ENCODE peak calls at places on chromosome 11, in five cellular contexts. U is HCT116, K is K562, C is SK-N-SH, I is GM12878. H is an unnamed sample.

GRCh38 chr11:24356501-24356900 is 140.4 kb upstream of the LUZP2 start:
- DNase-seq in U (no peak), K (no peak), C (no peak), I (no peak), H (no peak)

GRCh38 chr11:66190776-66191175 is 77.7 kb upstream of the RAB1B start:
- DNase-seq in U (no peak), K (peak), C (no peak), I (no peak), H (no peak)

GRCh38 chr11:76201672-76202412 is 4.5 kb downstream of the WNT11 start:
- DNase-seq in U (no peak), K (no peak), C (no peak), I (no peak), H (no peak)

GRCh38 chr11:9923280-9923679 is 259.4 kb downstream of the SWAP70 start:
- DNase-seq in U (no peak), K (no peak), C (no peak), I (no peak), H (no peak)

GRCh38 chr11:25733777-25734176 is 598.2 kb upstream of the ANO3 start:
- DNase-seq in U (no peak), K (no peak), C (no peak), I (no peak), H (peak)

GRCh38 chr11:73270089-73270854 is 1.9 kb upstream of the P2RY6 start:
- DNase-seq in U (no peak), K (no peak), C (no peak), I (no peak), H (no peak)

GRCh38 chr11:115591380-115591779 is 87.2 kb upstream of the CADM1 start:
- DNase-seq in U (no peak), K (no peak), C (no peak), I (no peak), H (no peak)

GRCh38 chr11:93963072-93963471 is 58.1 kb upstream of the HEPHL1 start:
- DNase-seq in U (no peak), K (no peak), C (no peak), I (no peak), H (no peak)

GRCh38 chr11:12618743-12619540 is 55.3 kb upstream of the TEAD1 start:
- DNase-seq in U (no peak), K (no peak), C (no peak), I (no peak), H (no peak)

GRCh38 chr11:30312243-30312642 is 10.7 kb upstream of the ARL14EP start:
- DNase-seq in U (no peak), K (no peak), C (no peak), I (no peak), H (no peak)

GRCh38 chr11:111975076-111975806 is 38.1 kb downstream of the DIXDC1 start:
- DNase-seq in U (no peak), K (no peak), C (no peak), I (no peak), H (peak)

GRCh38 chr11:71339178-71339881 is 87.0 kb upstream of the SHANK2 start:
- DNase-seq in U (no peak), K (no peak), C (no peak), I (no peak), H (no peak)

GRCh38 chr11:19975414-19975990 is 184.8 kb downstream of the DBX1 start:
- DNase-seq in U (no peak), K (peak), C (no peak), I (no peak), H (no peak)

GRCh38 chr11:699753-700152 is 4.1 kb downstream of the TMEM80 start:
- DNase-seq in U (no peak), K (no peak), C (no peak), I (no peak), H (no peak)

GRCh38 chr11:699116-699508 is 3.5 kb downstream of the TMEM80 start:
- DNase-seq in U (no peak), K (no peak), C (no peak), I (no peak), H (no peak)

GRCh38 chr11:697028-697491 is 1.4 kb downstream of the TMEM80 start:
- DNase-seq in U (no peak), K (no peak), C (no peak), I (peak), H (no peak)

GRCh38 chr11:698493-699115 is 3.0 kb downstream of the TMEM80 start:
- DNase-seq in U (no peak), K (no peak), C (no peak), I (no peak), H (no peak)

GRCh38 chr11:697811-698311 is 2.2 kb downstream of the TMEM80 start:
- DNase-seq in U (no peak), K (peak), C (no peak), I (no peak), H (no peak)
- TF ChIP-seq JUND in U (no peak), K (no peak), C (no peak), I (no peak), H (no peak)

GRCh38 chr11:3174387-3174786 is 9.3 kb upstream of the OSBPL5 start:
- DNase-seq in U (no peak), K (no peak), C (no peak), I (no peak), H (no peak)

GRCh38 chr11:3178349-3178748 is 13.2 kb upstream of the OSBPL5 start:
- DNase-seq in U (no peak), K (no peak), C (no peak), I (no peak), H (no peak)

GRCh38 chr11:3176487-3176886 is 11.4 kb upstream of the OSBPL5 start:
- DNase-seq in U (no peak), K (no peak), C (no peak), I (no peak), H (no peak)

GRCh38 chr11:3180869-3181268 is 15.8 kb upstream of the OSBPL5 start:
- DNase-seq in U (no peak), K (no peak), C (no peak), I (no peak), H (no peak)

DNA sequence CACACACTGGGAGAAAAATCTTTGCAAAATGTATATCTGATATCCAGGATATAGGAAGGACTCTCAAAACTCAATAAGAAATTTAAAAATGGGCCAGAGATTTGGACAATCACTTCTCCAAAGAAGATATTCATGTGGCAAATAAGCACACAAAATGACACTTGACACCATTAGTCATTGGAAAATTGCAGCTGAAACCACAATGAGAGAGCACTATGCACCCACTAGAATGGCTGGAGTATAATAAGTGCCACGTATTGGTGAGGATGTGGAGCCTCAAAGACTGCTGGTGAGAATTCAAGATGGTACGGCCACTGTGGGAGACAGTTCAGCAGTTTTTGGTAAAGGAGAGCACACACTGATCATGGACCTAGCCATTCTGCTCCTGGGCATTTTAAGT is 12.8 kb upstream of the OSBPL5 start:
- DNase-seq in U (no peak), K (no peak), C (no peak), I (no peak), H (no peak)
- TF ChIP-seq JUND in U (no peak), K (no peak), C (no peak), I (no peak), H (no peak)

GRCh38 chr11:5593146-5593545 is 3.3 kb upstream of the TRIM6 start:
- DNase-seq in U (no peak), K (no peak), C (no peak), I (no peak), H (no peak)

GRCh38 chr11:5592615-5593014 is 3.8 kb upstream of the TRIM6 start:
- DNase-seq in U (no peak), K (no peak), C (no peak), I (no peak), H (no peak)

GRCh38 chr11:5600374-5600851 is 4.0 kb downstream of the TRIM6 start:
- DNase-seq in U (peak), K (peak), C (peak), I (peak), H (peak)

GRCh38 chr11:5597953-5598352 is 1.5 kb downstream of the TRIM6 start:
- DNase-seq in U (no peak), K (no peak), C (no peak), I (no peak), H (no peak)

DNA sequence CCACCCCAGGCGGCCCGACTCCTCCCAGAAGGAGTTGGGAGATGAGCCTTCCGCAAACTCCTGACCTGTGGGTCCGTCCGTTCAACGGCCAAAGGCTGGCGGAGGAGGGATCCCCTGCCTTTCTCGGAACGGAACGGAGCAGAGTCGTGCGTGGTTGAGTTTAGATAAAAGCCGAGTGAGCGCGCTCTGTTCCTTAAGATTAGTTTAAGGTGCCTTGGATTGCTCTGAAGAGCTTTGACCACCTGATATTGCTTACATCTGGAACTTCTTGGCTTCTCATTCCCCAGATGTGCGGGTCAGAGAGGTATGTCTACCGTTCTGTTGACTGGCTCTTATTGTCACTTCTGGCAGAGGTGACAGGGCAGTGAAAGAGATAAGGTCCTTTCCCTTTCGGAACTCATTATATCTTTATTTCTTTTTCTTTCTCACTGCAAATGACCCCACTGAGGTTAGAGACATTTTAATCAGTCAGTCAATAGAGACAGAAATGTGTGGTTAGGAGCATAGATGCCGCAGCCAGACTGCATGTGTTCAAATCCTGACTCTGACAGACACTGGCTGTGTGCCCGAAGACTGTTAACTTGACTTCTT is at the start of gene TRIM6:
- DNase-seq in U (no peak), K (peak), C (no peak), I (no peak), H (peak)
- TF ChIP-seq JUND in U (no peak), K (peak), C (no peak), I (no peak), H (no peak)

GRCh38 chr11:69220581-69221051 is 64.9 kb downstream of the SMIM38 start:
- DNase-seq in U (no peak), K (no peak), C (no peak), I (no peak), H (no peak)
- TF ChIP-seq JUND in U (no peak), K (no peak), C (no peak), I (no peak), H (no peak)

GRCh38 chr11:114179234-114179941 is 116.8 kb upstream of the NNMT start:
- DNase-seq in U (no peak), K (peak), C (no peak), I (no peak), H (peak)
- TF ChIP-seq JUND in U (no peak), K (no peak), C (no peak), I (no peak), H (no peak)

GRCh38 chr11:119803726-119804294 is 74.8 kb upstream of the NECTIN1 start:
- DNase-seq in U (no peak), K (no peak), C (no peak), I (no peak), H (no peak)

GRCh38 chr11:119804698-119805097 is 75.7 kb upstream of the NECTIN1 start:
- DNase-seq in U (no peak), K (no peak), C (no peak), I (no peak), H (no peak)

GRCh38 chr11:119800619-119801018 is 71.6 kb upstream of the NECTIN1 start:
- DNase-seq in U (no peak), K (no peak), C (no peak), I (no peak), H (no peak)

GRCh38 chr11:119805663-119806062 is 76.7 kb upstream of the NECTIN1 start:
- DNase-seq in U (no peak), K (no peak), C (no peak), I (no peak), H (no peak)

GRCh38 chr11:119803139-119803538 is 74.1 kb upstream of the NECTIN1 start:
- DNase-seq in U (no peak), K (no peak), C (no peak), I (no peak), H (no peak)
- TF ChIP-seq JUND in U (no peak), K (no peak), C (no peak), I (no peak), H (no peak)

DNA sequence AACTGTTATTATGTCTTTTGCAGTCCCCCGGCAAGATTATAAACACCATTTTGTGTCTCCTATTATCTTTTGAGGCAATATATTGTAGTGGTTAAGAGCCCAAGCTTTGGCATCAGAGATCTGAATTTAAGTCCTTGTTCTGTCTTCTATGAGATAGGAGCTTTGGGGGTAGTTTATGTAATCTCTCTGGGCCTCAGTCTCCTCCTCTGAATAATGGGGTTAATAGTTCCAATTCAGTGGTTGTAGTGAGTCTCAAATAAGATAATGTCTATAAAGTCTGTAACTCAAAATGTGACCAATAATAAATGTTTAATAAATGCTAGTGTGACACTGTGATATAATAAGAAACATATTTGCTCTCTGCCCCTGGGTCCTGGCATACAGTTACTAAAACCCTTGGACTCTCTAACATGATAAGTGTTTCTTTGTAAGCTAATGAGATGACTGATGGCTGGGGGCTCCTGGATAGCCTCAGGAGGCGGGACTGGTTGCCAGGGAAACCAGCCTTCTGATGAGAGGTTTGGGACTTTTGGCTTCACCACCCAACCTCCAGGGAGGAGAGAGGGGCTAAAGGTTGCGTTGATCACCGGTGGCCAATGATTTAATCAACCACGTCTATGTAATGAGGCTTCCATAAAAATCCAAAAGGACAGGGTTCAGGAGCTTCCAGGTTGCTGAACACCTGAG is 183.4 kb upstream of the MTMR2 start:
- DNase-seq in U (no peak), K (no peak), C (no peak), I (no peak), H (no peak)
- TF ChIP-seq JUND in U (no peak), K (no peak), C (no peak), I (no peak), H (no peak)

GRCh38 chr11:109968781-109969180 is 124.4 kb upstream of the ZC3H12C start:
- DNase-seq in U (no peak), K (no peak), C (no peak), I (no peak), H (no peak)

GRCh38 chr11:109972939-109973338 is 120.3 kb upstream of the ZC3H12C start:
- DNase-seq in U (no peak), K (no peak), C (no peak), I (no peak), H (no peak)

GRCh38 chr11:109970516-109971183 is 122.5 kb upstream of the ZC3H12C start:
- DNase-seq in U (no peak), K (no peak), C (no peak), I (peak), H (no peak)

GRCh38 chr11:109972181-109972715 is 120.9 kb upstream of the ZC3H12C start:
- DNase-seq in U (no peak), K (no peak), C (no peak), I (peak), H (no peak)

GRCh38 chr11:109971184-109971523 is 122.0 kb upstream of the ZC3H12C start:
- DNase-seq in U (no peak), K (no peak), C (no peak), I (no peak), H (no peak)
- TF ChIP-seq JUND in U (no peak), K (no peak), C (no peak), I (no peak), H (no peak)